ENCODE peak calls at places on chromosomes 16 and 17, in nine cellular contexts. One of them, this sample, is unnamed.

GRCh38 chr17:72122668-72123495 is 2.1 kb downstream of the SOX9 start:
- DNase-seq in PC-3: peak; percentile 52
- DNase-seq in progenitor cell of endocrine pancreas: peak; percentile 15
- DNase-seq in BJ: no peak
- DNase-seq in GM20000: peak; percentile 80
- DNase-seq in astrocyte of the spinal cord: peak; percentile 31
- DNase-seq in RWPE1: peak; percentile 20
- DNase-seq in AG04450: no peak
- DNase-seq in heart left ventricle: no peak
- DNase-seq in this sample: no peak

GRCh38 chr17:78526231-78527025 is 50.8 kb downstream of the DNAH17 start:
- DNase-seq in PC-3: peak; percentile 22
- DNase-seq in progenitor cell of endocrine pancreas: no peak
- DNase-seq in BJ: no peak
- DNase-seq in GM20000: no peak
- DNase-seq in astrocyte of the spinal cord: no peak
- DNase-seq in RWPE1: no peak
- DNase-seq in AG04450: no peak
- DNase-seq in heart left ventricle: no peak
- DNase-seq in this sample: no peak

GRCh38 chr17:6376901-6377300 is 58.0 kb downstream of the AIPL1 start:
- DNase-seq in PC-3: no peak
- DNase-seq in progenitor cell of endocrine pancreas: no peak
- DNase-seq in BJ: no peak
- DNase-seq in GM20000: no peak
- DNase-seq in astrocyte of the spinal cord: no peak
- DNase-seq in RWPE1: no peak
- DNase-seq in AG04450: no peak
- DNase-seq in heart left ventricle: no peak
- DNase-seq in this sample: no peak

GRCh38 chr17:11503292-11503691 is 95.0 kb upstream of the DNAH9 start:
- DNase-seq in PC-3: no peak
- DNase-seq in progenitor cell of endocrine pancreas: no peak
- DNase-seq in BJ: no peak
- DNase-seq in GM20000: no peak
- DNase-seq in astrocyte of the spinal cord: no peak
- DNase-seq in RWPE1: no peak
- DNase-seq in AG04450: no peak
- DNase-seq in heart left ventricle: no peak
- DNase-seq in this sample: no peak

GRCh38 chr16:83561876-83562275 is 245.9 kb upstream of the HSBP1 start:
- DNase-seq in PC-3: peak; percentile 10
- DNase-seq in progenitor cell of endocrine pancreas: peak; percentile 10
- DNase-seq in BJ: no peak
- DNase-seq in GM20000: no peak
- DNase-seq in astrocyte of the spinal cord: peak; percentile 22
- DNase-seq in RWPE1: no peak
- DNase-seq in AG04450: no peak
- DNase-seq in heart left ventricle: no peak
- DNase-seq in this sample: no peak

GRCh38 chr16:14335297-14335696 is 264.2 kb downstream of the MRTFB start:
- DNase-seq in PC-3: no peak
- DNase-seq in progenitor cell of endocrine pancreas: no peak
- DNase-seq in BJ: no peak
- DNase-seq in GM20000: no peak
- DNase-seq in astrocyte of the spinal cord: no peak
- DNase-seq in RWPE1: no peak
- DNase-seq in AG04450: no peak
- DNase-seq in heart left ventricle: no peak
- DNase-seq in this sample: no peak

GRCh38 chr17:62871291-62871690 is 63.2 kb upstream of the MARCHF10 start:
- DNase-seq in PC-3: no peak
- DNase-seq in progenitor cell of endocrine pancreas: no peak
- DNase-seq in BJ: no peak
- DNase-seq in GM20000: no peak
- DNase-seq in astrocyte of the spinal cord: no peak
- DNase-seq in RWPE1: no peak
- DNase-seq in AG04450: no peak
- DNase-seq in heart left ventricle: no peak
- DNase-seq in this sample: no peak

GRCh38 chr16:58114827-58115825 is 14.1 kb downstream of the CFAP20 start:
- DNase-seq in PC-3: no peak
- DNase-seq in progenitor cell of endocrine pancreas: no peak
- DNase-seq in BJ: no peak
- DNase-seq in GM20000: no peak
- DNase-seq in astrocyte of the spinal cord: peak; percentile 37
- DNase-seq in RWPE1: no peak
- DNase-seq in AG04450: peak; percentile 43
- DNase-seq in heart left ventricle: no peak
- DNase-seq in this sample: no peak

GRCh38 chr16:89737341-89738071 is 16.2 kb downstream of the ZNF276 start:
- DNase-seq in PC-3: no peak
- DNase-seq in progenitor cell of endocrine pancreas: no peak
- DNase-seq in BJ: no peak
- DNase-seq in GM20000: no peak
- DNase-seq in astrocyte of the spinal cord: no peak
- DNase-seq in RWPE1: no peak
- DNase-seq in AG04450: no peak
- DNase-seq in heart left ventricle: no peak
- DNase-seq in this sample: no peak

GRCh38 chr17:17447264-17447663 is 29.5 kb upstream of the MED9 start:
- DNase-seq in PC-3: no peak
- DNase-seq in progenitor cell of endocrine pancreas: no peak
- DNase-seq in BJ: no peak
- DNase-seq in GM20000: no peak
- DNase-seq in astrocyte of the spinal cord: no peak
- DNase-seq in RWPE1: no peak
- DNase-seq in AG04450: no peak
- DNase-seq in heart left ventricle: no peak
- DNase-seq in this sample: no peak

GRCh38 chr16:65069766-65070165 is 52.1 kb downstream of the CDH11 start:
- DNase-seq in PC-3: no peak
- DNase-seq in progenitor cell of endocrine pancreas: no peak
- DNase-seq in BJ: no peak
- DNase-seq in GM20000: no peak
- DNase-seq in astrocyte of the spinal cord: no peak
- DNase-seq in RWPE1: no peak
- DNase-seq in AG04450: no peak
- DNase-seq in heart left ventricle: no peak
- DNase-seq in this sample: no peak

GRCh38 chr17:47281246-47281645 is 27.6 kb downstream of the ITGB3 start:
- DNase-seq in PC-3: no peak
- DNase-seq in progenitor cell of endocrine pancreas: no peak
- DNase-seq in BJ: no peak
- DNase-seq in GM20000: no peak
- DNase-seq in astrocyte of the spinal cord: no peak
- DNase-seq in RWPE1: no peak
- DNase-seq in AG04450: no peak
- DNase-seq in heart left ventricle: no peak
- DNase-seq in this sample: no peak

GRCh38 chr16:15777533-15778203 is 79.2 kb downstream of the MYH11 start:
- DNase-seq in PC-3: peak; percentile 66
- DNase-seq in progenitor cell of endocrine pancreas: peak; percentile 10
- DNase-seq in BJ: no peak
- DNase-seq in GM20000: peak; percentile 34
- DNase-seq in astrocyte of the spinal cord: peak; percentile 49
- DNase-seq in RWPE1: peak; percentile 49
- DNase-seq in AG04450: peak; percentile 43
- DNase-seq in heart left ventricle: no peak
- DNase-seq in this sample: no peak

GRCh38 chr17:6233856-6234255 is 163.7 kb downstream of the WSCD1 start:
- DNase-seq in PC-3: no peak
- DNase-seq in progenitor cell of endocrine pancreas: no peak
- DNase-seq in BJ: no peak
- DNase-seq in GM20000: no peak
- DNase-seq in astrocyte of the spinal cord: no peak
- DNase-seq in RWPE1: no peak
- DNase-seq in AG04450: no peak
- DNase-seq in heart left ventricle: no peak
- DNase-seq in this sample: no peak

GRCh38 chr17:70820276-70820675 is 650.9 kb downstream of the KCNJ2 start:
- DNase-seq in PC-3: peak; percentile 18
- DNase-seq in progenitor cell of endocrine pancreas: no peak
- DNase-seq in BJ: no peak
- DNase-seq in GM20000: no peak
- DNase-seq in astrocyte of the spinal cord: peak; percentile 57
- DNase-seq in RWPE1: no peak
- DNase-seq in AG04450: no peak
- DNase-seq in heart left ventricle: no peak
- DNase-seq in this sample: no peak

GRCh38 chr17:6681671-6682070 is 30.1 kb downstream of the C17orf100 start:
- DNase-seq in PC-3: no peak
- DNase-seq in progenitor cell of endocrine pancreas: no peak
- DNase-seq in BJ: no peak
- DNase-seq in GM20000: no peak
- DNase-seq in astrocyte of the spinal cord: no peak
- DNase-seq in RWPE1: no peak
- DNase-seq in AG04450: no peak
- DNase-seq in heart left ventricle: no peak
- DNase-seq in this sample: no peak

GRCh38 chr16:66519974-66520373 is 29.9 kb downstream of the TK2 start:
- DNase-seq in PC-3: no peak
- DNase-seq in progenitor cell of endocrine pancreas: no peak
- DNase-seq in BJ: no peak
- DNase-seq in GM20000: no peak
- DNase-seq in astrocyte of the spinal cord: no peak
- DNase-seq in RWPE1: no peak
- DNase-seq in AG04450: no peak
- DNase-seq in heart left ventricle: no peak
- DNase-seq in this sample: no peak
- TF ChIP-seq CTCF in PC-3: no peak
- TF ChIP-seq CTCF in progenitor cell of endocrine pancreas: no peak
- TF ChIP-seq CTCF in BJ: no peak
- TF ChIP-seq CTCF in GM20000: no peak
- TF ChIP-seq CTCF in astrocyte of the spinal cord: no peak
- TF ChIP-seq CTCF in RWPE1: no peak
- TF ChIP-seq CTCF in AG04450: no peak
- TF ChIP-seq CTCF in heart left ventricle: no peak
- TF ChIP-seq CTCF in this sample: no peak

DNA sequence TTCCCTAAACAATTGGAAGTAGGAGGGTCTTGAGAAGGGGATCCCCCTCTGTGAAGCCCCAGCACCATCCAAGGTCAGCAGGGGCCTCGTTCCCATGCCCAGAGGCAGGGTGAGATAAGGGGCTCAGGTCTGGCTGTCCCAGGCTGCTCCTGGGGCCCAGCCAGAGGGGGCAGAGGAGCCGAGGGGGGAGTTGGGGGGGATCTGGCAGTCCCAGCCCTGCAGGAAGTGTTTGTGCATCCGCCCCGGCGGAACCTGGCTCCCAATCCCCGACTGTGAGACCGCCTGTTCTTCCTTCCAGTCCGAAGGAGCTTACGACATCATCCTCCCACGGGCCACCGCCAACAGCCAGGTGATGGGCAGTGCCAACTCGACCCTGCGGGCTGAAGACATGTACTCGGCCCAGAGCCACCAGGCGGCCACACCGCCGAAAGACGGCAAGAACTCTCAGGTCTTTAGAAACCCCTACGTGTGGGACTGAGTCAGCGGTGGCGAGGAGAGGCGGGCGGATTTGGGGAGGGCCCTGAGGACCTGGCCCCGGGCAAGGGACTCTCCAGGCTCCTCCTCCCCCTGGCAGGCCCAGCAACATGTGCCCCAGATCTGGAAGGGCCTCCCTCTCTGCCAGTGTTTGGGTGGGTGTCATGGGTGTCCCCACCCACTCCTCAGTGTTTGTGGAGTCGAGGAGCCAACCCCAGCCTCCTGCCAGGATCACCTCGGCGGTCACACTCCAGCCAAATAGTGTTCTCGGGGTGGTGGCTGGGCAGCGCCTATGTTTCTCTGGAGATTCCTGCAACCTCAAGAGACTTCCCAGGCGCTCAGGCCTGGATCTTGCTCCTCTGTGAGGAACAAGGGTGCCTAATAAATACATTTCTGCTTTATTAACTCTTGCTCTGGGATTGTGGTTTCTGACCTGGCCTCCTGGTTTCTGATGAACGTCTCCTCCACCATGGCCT is 14.9 kb downstream of the GPRC5C start:
- DNase-seq in PC-3: no peak
- DNase-seq in progenitor cell of endocrine pancreas: no peak
- DNase-seq in BJ: no peak
- DNase-seq in GM20000: no peak
- DNase-seq in astrocyte of the spinal cord: no peak
- DNase-seq in RWPE1: no peak
- DNase-seq in AG04450: no peak
- DNase-seq in heart left ventricle: peak; percentile 80
- DNase-seq in this sample: no peak
- TF ChIP-seq CTCF in PC-3: no peak
- TF ChIP-seq CTCF in progenitor cell of endocrine pancreas: no peak
- TF ChIP-seq CTCF in BJ: no peak
- TF ChIP-seq CTCF in GM20000: peak; percentile 5
- TF ChIP-seq CTCF in astrocyte of the spinal cord: no peak
- TF ChIP-seq CTCF in RWPE1: no peak
- TF ChIP-seq CTCF in AG04450: no peak
- TF ChIP-seq CTCF in heart left ventricle: no peak
- TF ChIP-seq CTCF in this sample: no peak

DNA sequence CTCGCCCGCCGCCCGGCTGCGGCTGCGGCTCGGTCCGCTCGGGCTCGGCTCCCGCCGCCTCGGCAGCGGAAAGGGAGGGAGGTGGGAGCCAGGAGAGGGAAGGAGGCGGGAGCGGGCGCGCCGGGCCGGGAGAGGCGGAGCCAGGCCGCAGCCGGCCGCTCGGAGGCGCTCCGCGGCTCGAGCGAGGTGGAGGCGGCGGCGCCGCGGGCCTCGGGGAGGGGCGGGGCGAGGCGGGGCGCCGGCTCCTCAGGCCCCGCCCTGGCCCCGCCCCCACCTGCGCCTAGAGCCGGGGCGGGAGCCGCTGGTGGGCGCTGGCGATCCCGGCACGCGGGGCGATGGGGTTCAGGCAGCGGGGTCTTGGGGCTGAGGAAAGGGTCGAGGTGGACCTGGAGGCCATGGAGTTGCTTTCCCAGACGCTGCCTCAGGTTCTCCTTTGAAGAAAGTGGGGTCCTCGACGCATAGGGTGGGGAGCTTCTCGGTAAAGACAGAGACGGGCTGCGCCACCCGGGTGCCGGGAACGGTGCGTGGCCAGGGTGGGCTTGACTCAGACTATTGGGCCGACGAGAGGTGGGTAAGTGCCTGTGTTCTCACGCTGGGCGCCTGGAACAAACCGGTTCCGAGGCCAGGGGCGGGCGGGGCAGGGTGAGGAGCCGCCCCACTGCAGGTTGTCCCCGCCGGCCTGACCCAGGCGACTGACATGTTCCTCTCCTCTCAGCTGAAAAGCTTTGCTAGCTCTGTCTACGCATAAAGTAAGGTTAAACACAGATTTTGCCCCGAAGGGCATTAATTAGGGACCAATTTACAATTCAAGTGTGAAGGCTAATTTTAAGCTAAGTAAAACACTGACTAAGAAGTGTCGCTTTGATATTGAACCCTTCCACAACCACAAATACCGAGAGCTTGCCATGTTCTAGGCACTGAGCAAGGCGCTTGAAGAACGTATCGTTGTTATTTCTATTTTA is at the start of gene CMTM4:
- DNase-seq in PC-3: peak; percentile 87
- DNase-seq in progenitor cell of endocrine pancreas: peak; percentile 79
- DNase-seq in BJ: peak; percentile 34
- DNase-seq in GM20000: peak; percentile 98
- DNase-seq in astrocyte of the spinal cord: peak; percentile 81
- DNase-seq in RWPE1: peak; percentile 89
- DNase-seq in AG04450: peak; percentile 26
- DNase-seq in heart left ventricle: peak; percentile 93
- DNase-seq in this sample: peak; percentile 29
- TF ChIP-seq CTCF in PC-3: peak; percentile 32
- TF ChIP-seq CTCF in progenitor cell of endocrine pancreas: peak; percentile 37
- TF ChIP-seq CTCF in BJ: peak; percentile 30
- TF ChIP-seq CTCF in GM20000: peak; percentile 22
- TF ChIP-seq CTCF in astrocyte of the spinal cord: peak; percentile 15
- TF ChIP-seq CTCF in RWPE1: peak; percentile 69
- TF ChIP-seq CTCF in AG04450: no peak
- TF ChIP-seq CTCF in heart left ventricle: no peak
- TF ChIP-seq CTCF in this sample: no peak

GRCh38 chr17:48663134-48663924 is 37.2 kb upstream of the HOXB9 start:
- DNase-seq in PC-3: peak; percentile 22
- DNase-seq in progenitor cell of endocrine pancreas: no peak
- DNase-seq in BJ: no peak
- DNase-seq in GM20000: no peak
- DNase-seq in astrocyte of the spinal cord: no peak
- DNase-seq in RWPE1: no peak
- DNase-seq in AG04450: no peak
- DNase-seq in heart left ventricle: no peak
- DNase-seq in this sample: no peak
- TF ChIP-seq CTCF in PC-3: peak; percentile 44
- TF ChIP-seq CTCF in progenitor cell of endocrine pancreas: peak; percentile 8
- TF ChIP-seq CTCF in BJ: peak; percentile 9
- TF ChIP-seq CTCF in GM20000: no peak
- TF ChIP-seq CTCF in astrocyte of the spinal cord: peak; percentile 34
- TF ChIP-seq CTCF in RWPE1: no peak
- TF ChIP-seq CTCF in AG04450: no peak
- TF ChIP-seq CTCF in heart left ventricle: no peak
- TF ChIP-seq CTCF in this sample: no peak

This sample was measured in AG09309.